ENCODE peak calls at places on chromosomes 5 and 9, in six cellular contexts. One of them, this sample, is unnamed.

GRCh38 chr9:72636621-72637020 is 115.2 kb downstream of the TMC1 start:
- DNase-seq in H1: no peak
- DNase-seq in HCT116: no peak
- DNase-seq in SK-N-SH: no peak
- DNase-seq in HepG2: no peak
- DNase-seq in GM12878: no peak
- DNase-seq in this sample: no peak

GRCh38 chr9:111298831-111299603 is 31.0 kb downstream of the OR2K2 start:
- DNase-seq in HCT116: peak
- DNase-seq in SK-N-SH: peak
- DNase-seq in GM12878: peak
- DNase-seq in HepG2: peak
- DNase-seq in H1: no peak
- DNase-seq in this sample: peak

GRCh38 chr5:1009359-1010180 is 968 bp downstream of the NKD2 start:
- DNase-seq in GM12878: no peak
- DNase-seq in H1: peak
- DNase-seq in HepG2: no peak
- DNase-seq in SK-N-SH: no peak
- DNase-seq in HCT116: no peak
- DNase-seq in this sample: no peak

GRCh38 chr9:131657031-131657377 is 82.9 kb downstream of the RAPGEF1 start:
- DNase-seq in SK-N-SH: no peak
- DNase-seq in H1: no peak
- DNase-seq in HCT116: no peak
- DNase-seq in GM12878: no peak
- DNase-seq in HepG2: no peak
- DNase-seq in this sample: no peak

GRCh38 chr9:134534661-134535080 is 106.9 kb upstream of the COL5A1 start:
- DNase-seq in GM12878: no peak
- DNase-seq in H1: no peak
- DNase-seq in HepG2: no peak
- DNase-seq in SK-N-SH: no peak
- DNase-seq in HCT116: no peak
- DNase-seq in this sample: no peak

GRCh38 chr9:124800306-124801259 is 23.6 kb downstream of the OLFML2A start:
- DNase-seq in HepG2: no peak
- DNase-seq in H1: no peak
- DNase-seq in SK-N-SH: no peak
- DNase-seq in GM12878: no peak
- DNase-seq in HCT116: no peak
- DNase-seq in this sample: no peak

GRCh38 chr5:100777680-100778281 is 125.3 kb downstream of the ST8SIA4 start:
- DNase-seq in GM12878: peak
- DNase-seq in HepG2: no peak
- DNase-seq in SK-N-SH: no peak
- DNase-seq in HCT116: peak
- DNase-seq in H1: no peak
- DNase-seq in this sample: no peak

GRCh38 chr5:72951850-72952468 is 3.9 kb upstream of the FCHO2 start:
- DNase-seq in HepG2: no peak
- DNase-seq in GM12878: no peak
- DNase-seq in H1: no peak
- DNase-seq in HCT116: peak
- DNase-seq in SK-N-SH: no peak
- DNase-seq in this sample: no peak

GRCh38 chr5:76303917-76304316 is 99.2 kb upstream of the IQGAP2 start:
- DNase-seq in HCT116: no peak
- DNase-seq in H1: no peak
- DNase-seq in HepG2: no peak
- DNase-seq in SK-N-SH: no peak
- DNase-seq in GM12878: peak
- DNase-seq in this sample: no peak

GRCh38 chr9:129910628-129911567 is 75.6 kb downstream of the USP20 start:
- DNase-seq in GM12878: no peak
- DNase-seq in HepG2: no peak
- DNase-seq in HCT116: peak
- DNase-seq in H1: no peak
- DNase-seq in SK-N-SH: no peak
- DNase-seq in this sample: no peak

GRCh38 chr9:95004452-95005275 is 278.2 kb downstream of the AOPEP start:
- DNase-seq in HepG2: peak
- DNase-seq in SK-N-SH: peak
- DNase-seq in H1: peak
- DNase-seq in GM12878: no peak
- DNase-seq in HCT116: no peak
- DNase-seq in this sample: peak

GRCh38 chr5:112687306-112687705 is 50.4 kb upstream of the APC start:
- DNase-seq in HCT116: no peak
- DNase-seq in SK-N-SH: no peak
- DNase-seq in H1: no peak
- DNase-seq in HepG2: no peak
- DNase-seq in GM12878: no peak
- DNase-seq in this sample: no peak

GRCh38 chr9:103661663-103662062 is 432.4 kb upstream of the SMC2 start:
- DNase-seq in HepG2: no peak
- DNase-seq in HCT116: no peak
- DNase-seq in SK-N-SH: no peak
- DNase-seq in GM12878: no peak
- DNase-seq in H1: no peak
- DNase-seq in this sample: no peak

GRCh38 chr9:77534376-77535057 is 113.6 kb downstream of the GNA14 start:
- DNase-seq in H1: no peak
- DNase-seq in GM12878: no peak
- DNase-seq in SK-N-SH: no peak
- DNase-seq in HCT116: no peak
- DNase-seq in HepG2: peak
- DNase-seq in this sample: no peak

GRCh38 chr9:83167126-83167525 is 104.2 kb upstream of the RASEF start:
- DNase-seq in HepG2: no peak
- DNase-seq in HCT116: no peak
- DNase-seq in GM12878: no peak
- DNase-seq in SK-N-SH: no peak
- DNase-seq in H1: no peak
- DNase-seq in this sample: peak

GRCh38 chr9:95572370-95573151 is 55.8 kb upstream of the PTCH1 start:
- DNase-seq in SK-N-SH: peak
- DNase-seq in HCT116: no peak
- DNase-seq in H1: no peak
- DNase-seq in GM12878: no peak
- DNase-seq in HepG2: no peak
- DNase-seq in this sample: no peak

GRCh38 chr9:21233258-21233657 is 5.2 kb upstream of the IFNA17 start:
- DNase-seq in SK-N-SH: no peak
- DNase-seq in HepG2: no peak
- DNase-seq in H1: no peak
- DNase-seq in GM12878: no peak
- DNase-seq in HCT116: no peak
- DNase-seq in this sample: no peak

GRCh38 chr5:1769017-1769640 is 30.5 kb downstream of the MRPL36 start:
- DNase-seq in HCT116: no peak
- DNase-seq in GM12878: no peak
- DNase-seq in H1: no peak
- DNase-seq in SK-N-SH: no peak
- DNase-seq in HepG2: no peak
- DNase-seq in this sample: no peak

GRCh38 chr9:20209421-20210340 is 412.6 kb downstream of the MLLT3 start:
- DNase-seq in GM12878: peak
- DNase-seq in HCT116: no peak
- DNase-seq in SK-N-SH: no peak
- DNase-seq in H1: no peak
- DNase-seq in HepG2: no peak
- DNase-seq in this sample: no peak

GRCh38 chr9:72332351-72332750 is 32.7 kb downstream of the ZFAND5 start:
- DNase-seq in GM12878: no peak
- DNase-seq in H1: no peak
- DNase-seq in HepG2: no peak
- DNase-seq in SK-N-SH: no peak
- DNase-seq in HCT116: no peak
- DNase-seq in this sample: no peak

GRCh38 chr5:6090838-6091237 is 287.5 kb downstream of the MED10 start:
- DNase-seq in HepG2: no peak
- DNase-seq in HCT116: no peak
- DNase-seq in GM12878: no peak
- DNase-seq in SK-N-SH: no peak
- DNase-seq in H1: no peak
- DNase-seq in this sample: no peak

DNA sequence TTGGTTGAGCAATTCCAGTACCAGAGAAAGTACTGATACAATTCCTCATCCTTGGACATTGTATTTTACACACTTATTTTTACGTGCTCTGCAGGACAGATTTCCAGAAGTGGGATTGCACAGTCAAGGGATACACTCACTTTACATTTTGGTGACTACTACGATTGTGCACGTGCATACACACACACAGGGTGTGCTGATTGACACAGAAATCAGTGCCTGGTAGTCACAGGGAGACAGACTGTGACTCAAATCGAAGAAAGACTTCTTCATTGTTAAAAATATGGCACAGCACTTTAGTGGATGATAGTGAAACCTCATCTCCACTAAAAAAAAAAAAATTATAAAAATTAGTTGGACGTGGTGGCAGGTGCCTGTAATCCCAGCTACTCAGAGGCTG is 1.5 kb downstream of the GARIN3 start:
- DNase-seq in GM12878: no peak
- DNase-seq in HCT116: no peak
- DNase-seq in SK-N-SH: no peak
- DNase-seq in H1: no peak
- DNase-seq in HepG2: no peak
- DNase-seq in this sample: no peak
- TF ChIP-seq JUND in GM12878: no peak
- TF ChIP-seq JUND in HCT116: no peak
- TF ChIP-seq JUND in SK-N-SH: no peak
- TF ChIP-seq JUND in H1: no peak
- TF ChIP-seq JUND in HepG2: no peak
- TF ChIP-seq JUND in this sample: no peak

DNA sequence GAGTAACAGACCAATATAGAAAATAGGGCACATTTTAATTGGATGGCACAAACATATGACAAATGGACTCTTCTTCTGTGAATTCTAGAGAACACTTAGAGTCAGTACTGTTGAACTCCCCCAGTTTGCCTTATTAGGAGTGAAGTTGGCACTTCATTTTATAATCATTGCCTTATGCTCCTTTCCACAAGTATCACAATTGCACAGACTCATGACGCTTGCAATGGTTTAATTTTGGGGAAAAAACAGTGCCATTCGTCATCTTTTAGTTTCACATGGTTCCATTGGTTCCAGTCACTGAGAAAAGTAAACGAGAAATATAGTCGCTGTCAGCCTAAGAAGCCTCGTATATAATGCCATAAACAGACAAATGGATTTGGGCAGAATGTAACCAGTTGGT is 71.2 kb downstream of the LURAP1L start:
- DNase-seq in SK-N-SH: no peak
- DNase-seq in GM12878: no peak
- DNase-seq in H1: no peak
- DNase-seq in HepG2: no peak
- DNase-seq in HCT116: no peak
- DNase-seq in this sample: no peak
- TF ChIP-seq JUND in SK-N-SH: no peak
- TF ChIP-seq JUND in GM12878: no peak
- TF ChIP-seq JUND in H1: no peak
- TF ChIP-seq JUND in HepG2: no peak
- TF ChIP-seq JUND in HCT116: no peak
- TF ChIP-seq JUND in this sample: no peak

GRCh38 chr5:14109041-14109747 is 33.9 kb upstream of the TRIO start:
- DNase-seq in H1: no peak
- DNase-seq in GM12878: peak
- DNase-seq in HepG2: no peak
- DNase-seq in SK-N-SH: no peak
- DNase-seq in HCT116: no peak
- DNase-seq in this sample: no peak

GRCh38 chr5:14108170-14108996 is 34.8 kb upstream of the TRIO start:
- DNase-seq in SK-N-SH: peak
- DNase-seq in H1: peak
- DNase-seq in HepG2: peak
- DNase-seq in GM12878: peak
- DNase-seq in HCT116: peak
- DNase-seq in this sample: peak

GRCh38 chr5:14109771-14110170 is 33.4 kb upstream of the TRIO start:
- DNase-seq in SK-N-SH: no peak
- DNase-seq in GM12878: no peak
- DNase-seq in H1: no peak
- DNase-seq in HepG2: no peak
- DNase-seq in HCT116: no peak
- DNase-seq in this sample: no peak

GRCh38 chr5:14105717-14106435 is 37.3 kb upstream of the TRIO start:
- DNase-seq in SK-N-SH: no peak
- DNase-seq in H1: no peak
- DNase-seq in GM12878: no peak
- DNase-seq in HCT116: peak
- DNase-seq in HepG2: peak
- DNase-seq in this sample: no peak

DNA sequence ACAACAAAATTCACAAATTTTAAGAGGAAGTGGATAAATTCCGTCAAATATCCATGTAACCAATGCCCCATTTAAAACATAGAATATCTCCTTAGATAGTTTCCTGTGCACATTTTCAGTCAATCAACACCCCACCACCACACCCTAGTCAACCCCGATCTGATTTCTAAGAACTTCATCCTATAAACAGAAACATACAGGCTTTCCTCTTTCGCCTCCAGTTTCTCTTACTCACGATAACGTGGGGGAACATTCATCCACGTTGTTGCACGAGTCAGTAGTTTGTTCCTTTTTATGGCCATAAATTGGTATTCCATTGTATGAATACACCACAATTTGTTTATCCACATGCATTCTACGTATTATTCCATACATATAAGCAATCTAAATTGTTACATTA is 35.6 kb upstream of the TRIO start:
- DNase-seq in SK-N-SH: no peak
- DNase-seq in HCT116: no peak
- DNase-seq in GM12878: no peak
- DNase-seq in HepG2: no peak
- DNase-seq in H1: no peak
- DNase-seq in this sample: no peak
- TF ChIP-seq JUND in SK-N-SH: no peak
- TF ChIP-seq JUND in HCT116: no peak
- TF ChIP-seq JUND in GM12878: no peak
- TF ChIP-seq JUND in HepG2: no peak
- TF ChIP-seq JUND in H1: no peak
- TF ChIP-seq JUND in this sample: no peak

DNA sequence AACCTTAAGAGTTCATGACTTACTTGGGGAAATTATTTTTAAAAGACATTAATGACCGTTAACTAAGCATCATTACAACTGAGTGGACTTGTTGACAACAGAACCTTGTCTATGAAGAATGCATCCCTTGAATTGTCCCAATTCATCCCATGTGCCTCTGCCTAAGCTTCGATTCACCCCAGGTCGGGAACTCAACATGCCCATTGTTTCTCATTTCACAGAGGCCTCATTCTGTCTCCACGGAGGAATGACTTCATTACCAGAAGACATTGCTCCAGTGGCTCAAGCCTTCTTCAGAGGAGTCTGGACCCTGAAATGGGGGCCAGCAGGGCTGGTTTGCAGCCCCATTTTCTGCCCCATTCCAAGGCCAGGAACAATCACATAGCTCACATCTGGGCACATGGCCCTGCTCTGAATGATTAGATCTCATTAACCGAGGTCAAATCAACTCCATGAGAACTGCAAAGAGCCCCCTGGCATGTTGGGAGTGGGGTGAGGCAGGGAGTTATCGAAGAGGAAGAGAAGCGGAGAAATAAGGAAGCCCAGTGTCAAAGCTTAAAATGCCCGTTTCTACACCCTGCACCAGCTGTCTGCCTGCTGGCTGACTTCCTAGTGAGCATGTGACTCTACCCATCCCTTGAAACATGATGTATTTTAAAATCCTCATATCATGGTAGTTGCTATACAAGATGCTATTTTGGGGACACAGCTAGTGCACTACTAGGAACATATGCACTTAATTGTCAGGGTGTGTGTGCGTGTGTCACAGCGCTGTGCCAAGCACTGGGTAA is 137.3 kb downstream of the LHFPL2 start:
- DNase-seq in HCT116: no peak
- DNase-seq in HepG2: no peak
- DNase-seq in GM12878: no peak
- DNase-seq in SK-N-SH: no peak
- DNase-seq in H1: no peak
- DNase-seq in this sample: no peak
- TF ChIP-seq JUND in HCT116: no peak
- TF ChIP-seq JUND in HepG2: no peak
- TF ChIP-seq JUND in GM12878: no peak
- TF ChIP-seq JUND in SK-N-SH: no peak
- TF ChIP-seq JUND in H1: no peak
- TF ChIP-seq JUND in this sample: no peak